ENCODE peak calls at places on chromosomes 6 and 20, in five cellular contexts. X, U, K, F and Q are unnamed samples.

GRCh38 chr6:37115236-37115894 is 54.6 kb upstream of the PIM1 start:
- DNase-seq in U (no peak), K (no peak), X (no peak), F (no peak), Q (peak; percentile 32)

GRCh38 chr6:811806-812205 is 118.9 kb upstream of the EXOC2 start:
- DNase-seq in F (no peak), U (no peak), X (no peak), K (no peak), Q (peak; percentile 21)

GRCh38 chr20:62805365-62805710 is 703 bp downstream of the OGFR start:
- DNase-seq in U (peak; percentile 74), F (peak; percentile 20), X (no peak), K (peak; percentile 62), Q (peak; percentile 58)

GRCh38 chr6:157648561-157648960 is 174.5 kb upstream of the SNX9 start:
- DNase-seq in F (no peak), U (no peak), X (no peak), K (no peak), Q (peak; percentile 26)

GRCh38 chr6:124567401-124567800 is 394.8 kb upstream of the RNF217 start:
- DNase-seq in K (no peak), U (no peak), F (no peak), X (no peak), Q (no peak)

GRCh38 chr6:18280084-18280483 is 15.8 kb upstream of the DEK start:
- DNase-seq in F (peak; percentile 77), U (peak; percentile 59), X (no peak), K (no peak), Q (peak; percentile 19)

GRCh38 chr20:41746635-41747034 is 128.5 kb upstream of the CHD6 start:
- DNase-seq in U (no peak), X (no peak), K (no peak), F (peak; percentile 7), Q (no peak)

GRCh38 chr6:161922631-161923119 is 648.8 kb upstream of the AGPAT4 start:
- DNase-seq in U (peak; percentile 52), F (peak; percentile 76), X (peak; percentile 47), K (peak; percentile 68), Q (peak; percentile 86)

GRCh38 chr20:44457016-44457415 is 18.7 kb upstream of the TTPAL start:
- DNase-seq in X (no peak), F (no peak), U (no peak), K (no peak), Q (no peak)

GRCh38 chr6:161044335-161044734 is 52.8 kb downstream of the MAP3K4 start:
- DNase-seq in U (no peak), F (peak; percentile 21), X (no peak), K (no peak), Q (peak; percentile 30)

GRCh38 chr6:35487653-35488516 is 9.0 kb downstream of the TEAD3 start:
- DNase-seq in X (no peak), K (peak; percentile 60), U (peak; percentile 34), F (peak; percentile 48), Q (peak; percentile 37)

GRCh38 chr6:158564243-158565121 is 4.6 kb downstream of the TMEM181 start:
- DNase-seq in F (no peak), K (no peak), X (no peak), U (no peak), Q (no peak)

GRCh38 chr6:142531727-142532126 is 229.9 kb downstream of the ADGRG6 start:
- DNase-seq in K (no peak), F (no peak), X (no peak), U (no peak), Q (no peak)

GRCh38 chr20:20089939-20090338 is 37.6 kb downstream of the CFAP61 start:
- DNase-seq in K (no peak), F (no peak), X (no peak), U (no peak), Q (no peak)

GRCh38 chr20:43658068-43658722 is 8.7 kb upstream of the MYBL2 start:
- DNase-seq in F (peak; percentile 53), X (no peak), U (peak; percentile 44), K (peak; percentile 55), Q (peak; percentile 63)

GRCh38 chr6:1614767-1615650 is 5.3 kb downstream of the FOXC1 start:
- DNase-seq in X (no peak), U (peak; percentile 84), K (peak; percentile 71), F (no peak), Q (no peak)

GRCh38 chr6:168133186-168133585 is 54.2 kb upstream of the FRMD1 start:
- DNase-seq in F (no peak), X (no peak), K (no peak), U (peak; percentile 56), Q (peak; percentile 88)

GRCh38 chr6:168133707-168134398 is 54.8 kb upstream of the FRMD1 start:
- DNase-seq in X (no peak), K (no peak), F (no peak), U (no peak), Q (peak; percentile 24)

GRCh38 chr6:168130683-168131371 is 51.8 kb upstream of the FRMD1 start:
- DNase-seq in U (no peak), X (no peak), F (no peak), K (no peak), Q (no peak)

GRCh38 chr6:168131464-168132415 is 52.7 kb upstream of the FRMD1 start:
- DNase-seq in U (peak; percentile 56), X (no peak), F (no peak), K (no peak), Q (no peak)

GRCh38 chr6:168132531-168133184 is 53.6 kb upstream of the FRMD1 start:
- DNase-seq in F (peak; percentile 47), K (peak; percentile 88), X (no peak), U (peak; percentile 88), Q (peak; percentile 88)
- TF ChIP-seq EZH2phosphoT487 in F (no peak), K (no peak), X (no peak), U (no peak), Q (no peak)

DNA sequence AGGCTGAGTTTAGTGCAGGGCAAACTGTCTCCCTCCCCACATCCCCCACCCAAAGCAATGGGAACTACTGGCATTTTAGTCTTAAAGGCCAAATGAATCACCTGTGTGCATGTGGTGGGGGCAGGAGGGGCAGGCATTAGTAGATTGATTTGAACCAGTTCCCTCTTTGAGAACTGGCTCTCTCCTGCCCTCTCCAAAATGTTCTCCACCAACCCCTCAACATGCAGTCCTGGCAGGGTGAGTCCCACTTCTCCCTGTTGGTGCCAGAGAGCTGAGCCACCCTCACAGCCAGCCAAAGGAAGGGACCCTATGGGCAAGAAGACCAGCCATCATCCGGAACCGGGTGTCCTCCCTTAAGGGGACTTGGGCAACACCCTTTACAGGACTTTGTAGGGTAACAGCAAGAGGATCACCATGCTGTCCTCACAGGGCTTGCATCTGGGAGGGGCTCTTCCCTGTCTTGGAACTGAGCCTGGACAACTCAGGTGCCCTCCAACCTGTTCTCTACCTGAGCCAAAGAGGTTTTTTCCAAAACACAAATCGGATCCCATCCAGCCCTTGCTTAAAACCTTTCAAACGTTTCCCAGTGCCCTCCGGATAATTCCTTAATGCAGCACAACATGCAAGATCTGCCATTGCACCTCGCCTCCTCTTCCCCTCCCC is 80.6 kb downstream of the MRPL14 start:
- DNase-seq in F (no peak), X (no peak), K (no peak), U (no peak), Q (no peak)
- H3F3A ChIP-seq in F (peaks cover 20% of the 10 kb centered on the region), X (peaks cover 4% of the 10 kb centered on the region), K (no peaks in the 10 kb centered on the region), U (no peaks in the 10 kb centered on the region), Q (peaks cover 36% of the 10 kb centered on the region)

GRCh38 chr20:32019563-32020463 is 9.6 kb downstream of the CCM2L start:
- DNase-seq in U (no peak), X (no peak), K (no peak), F (no peak), Q (peak; percentile 12)
- TF ChIP-seq EZH2 in U (no peak), X (no peak), K (no peak), F (no peak), Q (peak; percentile 57)

GRCh38 chr6:160032538-160032937 is 63.7 kb downstream of the IGF2R start:
- DNase-seq in K (no peak), X (no peak), U (no peak), F (no peak), Q (no peak)

GRCh38 chr6:160030103-160030502 is 61.2 kb downstream of the IGF2R start:
- DNase-seq in K (peak; percentile 37), F (peak; percentile 91), X (no peak), U (peak; percentile 80), Q (peak; percentile 88)

GRCh38 chr6:160029525-160029924 is 60.6 kb downstream of the IGF2R start:
- DNase-seq in F (peak; percentile 36), U (peak; percentile 28), X (no peak), K (no peak), Q (no peak)

GRCh38 chr6:160028487-160029275 is 59.8 kb downstream of the IGF2R start:
- DNase-seq in X (peak; percentile 43), K (no peak), F (no peak), U (no peak), Q (no peak)

DNA sequence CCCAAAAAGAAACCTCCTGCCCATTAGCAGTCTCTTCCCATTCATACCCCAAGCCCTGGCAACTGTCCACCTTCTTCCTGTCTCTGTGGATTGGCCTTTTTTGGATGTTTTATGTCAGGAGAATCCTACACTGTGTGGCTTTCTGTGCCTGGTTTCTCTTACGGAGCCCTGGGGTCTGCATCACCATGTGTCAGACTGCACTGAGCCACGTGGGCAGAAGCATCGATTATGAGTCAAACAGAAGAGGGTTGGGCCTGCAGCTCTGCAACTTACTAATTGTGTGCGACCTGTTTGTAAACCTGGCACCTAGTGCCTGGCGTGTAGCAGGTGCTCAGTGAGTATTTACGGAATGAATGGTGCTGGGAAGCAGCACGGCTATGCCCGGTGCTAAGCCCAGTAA is 62.6 kb downstream of the IGF2R start:
- DNase-seq in X (no peak), U (no peak), F (peak; percentile 37), K (no peak), Q (peak; percentile 64)
- TF ChIP-seq EZH2phosphoT487 in X (no peak), U (no peak), F (no peak), K (no peak), Q (no peak)

DNA sequence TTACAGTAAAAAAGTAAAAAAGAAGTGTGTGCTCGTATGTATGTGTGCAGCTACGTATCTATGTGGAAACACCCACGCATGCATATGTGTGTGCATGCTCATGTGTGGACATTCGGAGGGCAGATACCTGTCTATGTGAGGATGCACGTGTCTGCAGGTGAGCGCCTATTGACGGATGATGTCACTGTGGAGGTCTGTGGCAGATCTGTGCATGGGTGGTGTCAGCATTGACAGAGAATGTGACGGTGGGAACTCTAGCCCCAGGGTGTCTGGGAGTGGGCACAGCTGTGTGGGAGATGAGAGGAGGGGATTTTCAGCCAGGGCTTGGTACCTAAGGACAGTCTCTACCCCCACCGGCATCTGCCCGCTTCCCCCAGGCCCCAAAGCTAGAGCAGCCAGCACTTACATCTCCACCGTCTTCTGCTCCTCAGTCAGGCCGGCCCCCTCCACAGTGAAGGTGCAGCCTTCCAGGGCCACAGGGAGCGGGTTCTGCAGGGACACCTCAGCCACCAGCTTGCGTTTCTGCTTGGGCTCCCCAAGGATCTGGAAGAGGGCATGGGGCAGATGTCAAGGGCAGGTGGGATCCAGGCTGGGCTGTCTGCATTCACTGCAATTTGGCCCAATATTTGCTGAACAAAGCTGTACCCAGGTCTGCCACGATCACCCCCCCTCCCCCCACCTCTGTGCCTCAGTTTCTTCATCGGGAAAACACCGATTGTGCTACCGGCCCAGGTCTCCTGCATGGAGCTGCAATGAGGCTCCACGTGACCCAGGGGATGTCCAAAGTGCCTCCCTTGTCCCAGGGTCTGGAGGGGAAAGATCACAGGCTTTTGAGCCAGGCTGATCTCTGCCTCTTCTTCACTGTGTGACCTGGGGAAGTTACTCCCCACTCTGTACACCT is 34.1 kb downstream of the TGM2 start:
- DNase-seq in K (no peak), X (no peak), F (no peak), U (no peak), Q (no peak)
- H3F3A ChIP-seq in K (no peaks in the 10 kb centered on the region), X (no peaks in the 10 kb centered on the region), F (peaks cover 17% of the 10 kb centered on the region), U (no peaks in the 10 kb centered on the region), Q (peaks cover 21% of the 10 kb centered on the region)